ENCODE peak calls at places on chromosomes 12 and 14, in eight cellular contexts. T, W, R, O, D, X, B and I are unnamed samples.

GRCh38 chr14:51396222-51396815 is 156.3 kb downstream of the TMX1 start:
- DNase-seq in T (no peak), W (no peak), R (no peak), O (no peak), D (no peak), X (peak; percentile 98), B (peak; percentile 99), I (no peak)

GRCh38 chr14:80699861-80700260 is 241.7 kb downstream of the CEP128 start:
- DNase-seq in T (no peak), W (no peak), R (no peak), O (no peak), D (no peak), X (no peak), B (no peak), I (no peak)

GRCh38 chr14:24368562-24369252 is 723 bp downstream of the NFATC4 start:
- DNase-seq in T (peak; percentile 74), W (peak; percentile 57), R (peak; percentile 74), O (peak; percentile 72), D (peak; percentile 90), X (peak; percentile 74), B (peak; percentile 57), I (no peak)

GRCh38 chr12:59096246-59096645 is 175.9 kb upstream of the LRIG3 start:
- DNase-seq in T (no peak), W (no peak), R (no peak), O (no peak), D (no peak), X (no peak), B (no peak), I (no peak)

GRCh38 chr12:16076970-16077527 is 165.9 kb downstream of the DERA start:
- DNase-seq in T (no peak), W (no peak), R (no peak), O (no peak), D (peak; percentile 26), X (no peak), B (no peak), I (no peak)

GRCh38 chr12:5083955-5084849 is 40.5 kb downstream of the KCNA5 start:
- DNase-seq in T (no peak), W (peak; percentile 72), R (peak; percentile 62), O (peak; percentile 14), D (peak; percentile 66), X (peak; percentile 71), B (peak; percentile 81), I (peak; percentile 13)

GRCh38 chr12:54716284-54716683 is 68.1 kb upstream of the DCD start:
- DNase-seq in T (no peak), W (no peak), R (no peak), O (no peak), D (peak; percentile 25), X (no peak), B (no peak), I (no peak)

GRCh38 chr14:99774526-99775307 is 18.5 kb upstream of the EML1 start:
- DNase-seq in T (no peak), W (no peak), R (no peak), O (no peak), D (peak; percentile 49), X (peak; percentile 52), B (no peak), I (peak; percentile 46)

GRCh38 chr14:101499513-101499912 is 61.8 kb upstream of the DIO3 start:
- DNase-seq in T (no peak), W (no peak), R (no peak), O (no peak), D (no peak), X (no peak), B (no peak), I (no peak)

GRCh38 chr12:78316656-78317055 is 486.0 kb downstream of the NAV3 start:
- DNase-seq in T (no peak), W (no peak), R (no peak), O (no peak), D (no peak), X (no peak), B (no peak), I (no peak)

GRCh38 chr12:105205322-105206048 is 30.5 kb downstream of the APPL2 start:
- DNase-seq in T (no peak), W (no peak), R (no peak), O (no peak), D (no peak), X (no peak), B (no peak), I (no peak)

DNA sequence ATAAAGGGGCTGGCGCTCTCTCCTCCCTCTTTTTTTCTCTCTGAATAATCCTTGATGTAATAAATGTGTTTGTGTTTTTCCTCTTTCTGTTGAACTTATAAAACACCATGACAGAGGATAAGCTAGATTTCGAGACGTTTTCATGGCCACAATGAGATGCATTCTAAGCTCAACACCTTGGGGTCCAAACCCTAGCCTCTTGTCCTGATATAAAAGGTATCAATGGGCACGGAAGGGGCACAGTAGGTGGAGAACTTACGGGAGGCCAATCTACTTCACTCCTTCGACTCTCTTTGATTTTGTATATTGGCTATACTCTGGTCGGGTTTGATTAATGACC is 6.0 kb upstream of the ALX1 start:
- DNase-seq in T (no peak), W (peak; percentile 8), R (no peak), O (no peak), D (no peak), X (no peak), B (no peak), I (no peak)
- H3K27me3 ChIP-seq in T (peaks cover 77% of the 10 kb centered on the region), W (peaks cover 25% of the 10 kb centered on the region), R (peaks cover 97% of the 10 kb centered on the region), O (no peaks in the 10 kb centered on the region), D (peaks cover 40% of the 10 kb centered on the region), X (peaks cover 38% of the 10 kb centered on the region), B (peaks cover 70% of the 10 kb centered on the region), I (peaks cover 28% of the 10 kb centered on the region)

GRCh38 chr12:132593521-132593920 is 16.9 kb downstream of the LRCOL1 start:
- DNase-seq in T (peak; percentile 54), W (no peak), R (no peak), O (no peak), D (no peak), X (no peak), B (no peak), I (no peak)
- H3K27me3 ChIP-seq in T (no peaks in the 10 kb centered on the region), W (no peaks in the 10 kb centered on the region), R (peaks cover 51% of the 10 kb centered on the region), O (no peaks in the 10 kb centered on the region), D (peaks cover 3% of the 10 kb centered on the region), X (peaks cover 6% of the 10 kb centered on the region), B (no peaks in the 10 kb centered on the region), I (peaks cover 24% of the 10 kb centered on the region)

GRCh38 chr14:65354131-65354530 is 58.4 kb upstream of the FUT8 start:
- DNase-seq in T (no peak), W (no peak), R (no peak), O (no peak), D (no peak), X (no peak), B (no peak), I (no peak)

GRCh38 chr14:65357091-65357490 is 55.4 kb upstream of the FUT8 start:
- DNase-seq in T (no peak), W (no peak), R (no peak), O (no peak), D (no peak), X (no peak), B (no peak), I (no peak)

GRCh38 chr14:65352964-65353530 is 59.5 kb upstream of the FUT8 start:
- DNase-seq in T (no peak), W (no peak), R (no peak), O (peak; percentile 46), D (no peak), X (no peak), B (no peak), I (no peak)

GRCh38 chr14:65356327-65356836 is 56.1 kb upstream of the FUT8 start:
- DNase-seq in T (no peak), W (peak; percentile 87), R (no peak), O (no peak), D (peak; percentile 54), X (peak; percentile 92), B (peak; percentile 85), I (no peak)

DNA sequence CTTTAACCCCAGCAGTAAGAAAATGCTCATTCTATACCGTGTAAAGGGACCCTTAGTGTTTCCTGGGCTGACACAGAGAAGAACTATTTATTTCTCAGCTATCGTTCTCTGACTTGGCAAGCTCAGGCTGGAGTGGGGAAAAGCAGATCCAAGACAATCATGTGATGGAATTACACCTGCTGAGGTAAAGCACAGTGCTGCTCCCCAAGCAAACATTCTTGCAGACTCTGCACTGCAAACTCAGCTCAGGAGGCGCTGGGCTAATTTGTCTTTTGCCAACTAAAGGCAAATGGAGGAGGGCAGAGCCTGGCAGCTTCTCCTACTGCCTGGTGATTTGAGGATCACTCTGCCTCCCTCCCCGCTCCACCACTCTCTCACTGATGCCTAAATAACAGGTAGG is 57.8 kb upstream of the FUT8 start:
- DNase-seq in T (no peak), W (no peak), R (no peak), O (no peak), D (peak; percentile 44), X (no peak), B (no peak), I (no peak)
- H3K27me3 ChIP-seq in T (no peaks in the 10 kb centered on the region), W (no peaks in the 10 kb centered on the region), R (no peaks in the 10 kb centered on the region), O (no peaks in the 10 kb centered on the region), D (no peaks in the 10 kb centered on the region), X (no peaks in the 10 kb centered on the region), B (no peaks in the 10 kb centered on the region), I (no peaks in the 10 kb centered on the region)

DNA sequence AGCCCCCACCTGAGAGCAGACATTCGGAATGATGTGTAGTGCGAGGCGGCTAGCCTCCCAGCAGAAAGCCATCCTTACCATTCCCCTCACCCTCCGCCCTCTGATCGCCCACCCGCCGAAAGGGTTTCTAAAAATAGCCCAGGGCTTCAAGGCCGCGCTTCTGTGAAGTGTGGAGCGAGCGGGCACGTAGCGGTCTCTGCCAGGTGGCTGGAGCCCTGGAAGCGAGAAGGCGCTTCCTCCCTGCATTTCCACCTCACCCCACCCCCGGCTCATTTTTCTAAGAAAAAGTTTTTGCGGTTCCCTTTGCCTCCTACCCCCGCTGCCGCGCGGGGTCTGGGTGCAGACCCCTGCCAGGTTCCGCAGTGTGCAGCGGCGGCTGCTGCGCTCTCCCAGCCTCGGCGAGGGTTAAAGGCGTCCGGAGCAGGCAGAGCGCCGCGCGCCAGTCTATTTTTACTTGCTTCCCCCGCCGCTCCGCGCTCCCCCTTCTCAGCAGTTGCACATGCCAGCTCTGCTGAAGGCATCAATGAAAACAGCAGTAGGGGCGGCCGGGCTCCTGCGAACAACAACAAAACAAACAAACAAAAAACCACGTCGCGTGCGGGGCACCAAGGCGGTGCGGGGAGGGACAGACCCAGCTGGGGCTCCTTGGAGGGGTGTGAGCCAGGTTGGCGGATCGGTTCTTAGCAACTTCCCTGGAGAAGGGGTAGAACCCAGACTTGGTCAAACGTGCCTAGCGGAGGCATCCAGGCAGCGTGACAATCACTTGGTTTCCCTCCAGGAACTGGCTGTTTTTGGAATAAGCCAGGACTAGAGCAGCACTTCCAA is 2.4 kb downstream of the PRMT8 start:
- DNase-seq in T (peak; percentile 67), W (no peak), R (peak; percentile 86), O (no peak), D (no peak), X (no peak), B (no peak), I (no peak)
- H3K27me3 ChIP-seq in T (peaks cover 14% of the 10 kb centered on the region), W (peaks cover 46% of the 10 kb centered on the region), R (peaks cover 67% of the 10 kb centered on the region), O (peaks cover 3% of the 10 kb centered on the region), D (peaks cover 87% of the 10 kb centered on the region), X (peaks cover 42% of the 10 kb centered on the region), B (peaks cover 70% of the 10 kb centered on the region), I (peaks cover 44% of the 10 kb centered on the region)

GRCh38 chr12:64891629-64892028 is 67.2 kb downstream of the TBC1D30 start:
- DNase-seq in T (no peak), W (no peak), R (no peak), O (no peak), D (no peak), X (no peak), B (no peak), I (no peak)
- H3K27me3 ChIP-seq in T (no peaks in the 10 kb centered on the region), W (no peaks in the 10 kb centered on the region), R (no peaks in the 10 kb centered on the region), O (no peaks in the 10 kb centered on the region), D (no peaks in the 10 kb centered on the region), X (peaks cover 14% of the 10 kb centered on the region), B (peaks cover 8% of the 10 kb centered on the region), I (peaks cover 7% of the 10 kb centered on the region)